ENCODE peak calls at places on chromosomes 12 and 14, in ten cellular contexts. N, Q, K, J, O, Z, C, U, R and D are unnamed samples.

GRCh38 chr12:124700810-124701594 is 133.6 kb upstream of the NCOR2 start:
- DNase-seq in N (no peak), Q (no peak), K (no peak), J (peak; percentile 68), O (no peak), Z (peak; percentile 37), C (no peak), U (peak; percentile 47), R (no peak), D (peak; percentile 62)

GRCh38 chr14:104367811-104368750 is 211.5 kb upstream of the C14orf180 start:
- DNase-seq in N (no peak), Q (no peak), K (no peak), J (no peak), O (no peak), Z (no peak), C (no peak), U (no peak), R (no peak), D (no peak)

GRCh38 chr12:111596985-111597730 is 2.0 kb downstream of the ATXN2 start:
- DNase-seq in N (peak; percentile 78), Q (peak; percentile 68), K (peak; percentile 59), J (peak; percentile 65), O (peak; percentile 51), Z (peak; percentile 21), C (peak; percentile 61), U (peak; percentile 81), R (peak; percentile 68), D (peak; percentile 35)

GRCh38 chr12:49750994-49751393 is 9.6 kb downstream of the TMBIM6 start:
- DNase-seq in N (no peak), Q (no peak), K (no peak), J (no peak), O (no peak), Z (no peak), C (no peak), U (no peak), R (no peak), D (no peak)

GRCh38 chr14:85471744-85472143 is 58.2 kb upstream of the FLRT2 start:
- DNase-seq in N (no peak), Q (no peak), K (no peak), J (no peak), O (peak; percentile 21), Z (peak; percentile 14), C (no peak), U (peak; percentile 100), R (no peak), D (no peak)

GRCh38 chr14:59134307-59134706 is 54.2 kb upstream of the DAAM1 start:
- DNase-seq in N (no peak), Q (no peak), K (no peak), J (no peak), O (no peak), Z (no peak), C (no peak), U (no peak), R (no peak), D (no peak)

GRCh38 chr12:102950107-102950949 is 7.1 kb upstream of the ASCL1 start:
- DNase-seq in N (no peak), Q (no peak), K (no peak), J (peak; percentile 45), O (no peak), Z (no peak), C (no peak), U (no peak), R (no peak), D (no peak)

GRCh38 chr12:23757541-23757962 is 191.9 kb downstream of the SOX5 start:
- DNase-seq in N (no peak), Q (no peak), K (no peak), J (no peak), O (no peak), Z (no peak), C (no peak), U (peak; percentile 28), R (no peak), D (no peak)

GRCh38 chr12:131606218-131606899 is 104.5 kb upstream of the SFSWAP start:
- DNase-seq in N (no peak), Q (no peak), K (no peak), J (no peak), O (no peak), Z (no peak), C (no peak), U (no peak), R (no peak), D (no peak)

GRCh38 chr12:116492703-116493324 is 66.4 kb upstream of the MAP1LC3B2 start:
- DNase-seq in N (no peak), Q (no peak), K (peak; percentile 79), J (no peak), O (no peak), Z (no peak), C (no peak), U (no peak), R (no peak), D (no peak)

GRCh38 chr12:2309647-2310046 is 256.9 kb downstream of the CACNA1C start:
- DNase-seq in N (no peak), Q (no peak), K (no peak), J (no peak), O (no peak), Z (no peak), C (no peak), U (no peak), R (no peak), D (no peak)

GRCh38 chr12:2306686-2307249 is 254.0 kb downstream of the CACNA1C start:
- DNase-seq in N (no peak), Q (no peak), K (no peak), J (no peak), O (no peak), Z (no peak), C (no peak), U (no peak), R (no peak), D (no peak)

GRCh38 chr12:2302711-2303255 is 250.0 kb downstream of the CACNA1C start:
- DNase-seq in N (no peak), Q (no peak), K (no peak), J (no peak), O (no peak), Z (no peak), C (no peak), U (no peak), R (no peak), D (no peak)

GRCh38 chr12:2307550-2307949 is 254.8 kb downstream of the CACNA1C start:
- DNase-seq in N (no peak), Q (no peak), K (no peak), J (no peak), O (no peak), Z (no peak), C (no peak), U (no peak), R (no peak), D (no peak)

DNA sequence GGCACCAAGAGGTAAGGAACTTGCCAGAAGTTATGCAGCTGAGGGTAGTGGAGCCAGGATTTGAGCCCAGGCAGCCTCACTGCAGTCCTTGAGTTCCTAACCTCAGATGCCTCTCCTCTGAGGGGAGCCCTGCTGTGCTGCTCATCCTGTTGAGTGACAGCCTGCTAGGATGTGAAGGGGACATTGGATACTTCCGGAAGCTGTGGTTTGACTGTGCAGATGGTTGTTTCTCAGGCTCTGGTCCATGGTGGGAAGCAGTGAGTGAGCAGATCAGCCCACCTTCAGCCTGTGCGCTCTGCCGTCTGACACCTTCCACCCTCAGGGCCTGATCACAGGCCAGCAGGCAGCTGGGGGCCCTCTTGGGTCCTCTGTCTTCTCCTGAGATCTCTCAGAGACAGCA is 253.2 kb downstream of the CACNA1C start:
- DNase-seq in N (no peak), Q (no peak), K (no peak), J (no peak), O (no peak), Z (no peak), C (no peak), U (no peak), R (no peak), D (no peak)
- TF ChIP-seq POLR2A in N (no peak), Q (no peak), K (no peak), J (no peak), O (no peak), Z (no peak), C (no peak), U (no peak), R (no peak), D (no peak)

GRCh38 chr12:54279632-54280400 is at the start of gene CBX5:
- DNase-seq in N (peak; percentile 99), Q (peak; percentile 99), K (peak; percentile 98), J (peak; percentile 100), O (peak; percentile 100), Z (peak; percentile 100), C (peak; percentile 100), U (peak; percentile 100), R (peak; percentile 100), D (peak; percentile 99)
- H3K4me1 ChIP-seq in N (peaks cover 83% of the 10 kb centered on the region), Q (peaks cover 55% of the 10 kb centered on the region), K (peaks cover 15% of the 10 kb centered on the region), J (peaks cover 73% of the 10 kb centered on the region), O (peaks cover 49% of the 10 kb centered on the region), Z (peaks cover 6% of the 10 kb centered on the region), C (peaks cover 36% of the 10 kb centered on the region), U (peaks cover 43% of the 10 kb centered on the region), R (peaks cover 55% of the 10 kb centered on the region), D (peaks cover 23% of the 10 kb centered on the region)

GRCh38 chr14:60253649-60254048 is 4.6 kb downstream of the PPM1A start:
- DNase-seq in N (no peak), Q (no peak), K (no peak), J (no peak), O (no peak), Z (no peak), C (no peak), U (no peak), R (no peak), D (no peak)

GRCh38 chr14:60254176-60254575 is 5.2 kb downstream of the PPM1A start:
- DNase-seq in N (no peak), Q (peak; percentile 31), K (no peak), J (no peak), O (no peak), Z (no peak), C (no peak), U (no peak), R (no peak), D (no peak)

GRCh38 chr14:60250318-60251035 is 1.5 kb downstream of the PPM1A start:
- DNase-seq in N (peak; percentile 51), Q (peak; percentile 26), K (peak; percentile 6), J (no peak), O (no peak), Z (no peak), C (no peak), U (no peak), R (no peak), D (no peak)

GRCh38 chr14:60251877-60252276 is 2.9 kb downstream of the PPM1A start:
- DNase-seq in N (no peak), Q (no peak), K (no peak), J (no peak), O (no peak), Z (no peak), C (no peak), U (no peak), R (no peak), D (no peak)

GRCh38 chr14:60252630-60253029 is 3.6 kb downstream of the PPM1A start:
- DNase-seq in N (no peak), Q (no peak), K (no peak), J (no peak), O (no peak), Z (no peak), C (no peak), U (no peak), R (no peak), D (no peak)
- H3K4me3 ChIP-seq in N (no peak overlapping the region), Q (no peak overlapping the region), K (no peak overlapping the region), J (no peak overlapping the region), O (peak overlapping the region; percentile 67), Z (no peak overlapping the region), C (no peak overlapping the region), U (no peak overlapping the region), R (no peak overlapping the region), D (no peak overlapping the region)

DNA sequence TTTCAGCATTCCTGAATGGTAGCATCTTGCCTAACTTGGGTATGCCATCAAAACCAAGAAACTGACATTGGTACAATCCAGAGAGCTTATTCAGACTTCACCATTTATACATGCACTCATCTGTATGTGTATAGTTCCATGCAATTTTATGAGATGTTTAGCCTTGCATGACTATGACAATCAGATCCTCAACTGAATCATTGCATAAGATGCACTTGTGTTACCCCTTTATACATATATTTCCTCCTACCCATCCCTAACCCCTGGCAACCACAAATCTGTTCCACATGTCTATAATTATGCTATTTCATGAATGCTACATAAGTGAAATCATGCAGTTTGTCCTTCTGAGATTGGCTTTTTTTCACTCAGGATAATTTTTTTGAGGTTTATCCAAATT is 37.0 kb upstream of the PPFIBP1 start:
- DNase-seq in N (no peak), Q (no peak), K (no peak), J (no peak), O (no peak), Z (no peak), C (no peak), U (no peak), R (no peak), D (no peak)
- TF ChIP-seq POLR2A in N (no peak), Q (no peak), K (no peak), J (no peak), O (no peak), Z (no peak), C (no peak), U (no peak), R (no peak), D (no peak)